ENCODE peak calls at places on chromosomes 2 and 18, in five cellular contexts. V is neural progenitor cell, T is SK-N-SH, K is keratinocyte, A is DND-41. J is an unnamed sample.

GRCh38 chr2:118102433-118103082 is 14.3 kb downstream of the INSIG2 start:
- DNase-seq in V (no peak), T (no peak), K (no peak), A (no peak), J (no peak)

GRCh38 chr2:166972002-166972401 is 83.7 kb downstream of the XIRP2 start:
- DNase-seq in V (no peak), T (no peak), K (no peak), A (no peak), J (no peak)

GRCh38 chr2:10097352-10098148 is 17.3 kb upstream of the CYS1 start:
- DNase-seq in V (peak; percentile 85), T (peak; percentile 91), K (no peak), A (peak; percentile 46), J (peak; percentile 85)

GRCh38 chr2:13968811-13969210 is 663.7 kb upstream of the LRATD1 start:
- DNase-seq in V (no peak), T (no peak), K (no peak), A (no peak), J (no peak)

GRCh38 chr18:80126797-80127196 is 17.7 kb downstream of the ADNP2 start:
- DNase-seq in V (no peak), T (no peak), K (no peak), A (no peak), J (no peak)

GRCh38 chr2:114729025-114729424 is 286.6 kb downstream of the DPP10 start:
- DNase-seq in V (peak; percentile 20), T (no peak), K (no peak), A (no peak), J (no peak)

GRCh38 chr2:218429951-218430692 is 11.2 kb downstream of the VIL1 start:
- DNase-seq in V (no peak), T (peak; percentile 50), K (no peak), A (no peak), J (peak; percentile 41)

GRCh38 chr2:238949710-238950345 is 101.9 kb downstream of the TWIST2 start:
- DNase-seq in V (no peak), T (no peak), K (no peak), A (no peak), J (no peak)

GRCh38 chr2:68993660-68994059 is 19.2 kb downstream of the GKN1 start:
- DNase-seq in V (peak; percentile 10), T (no peak), K (no peak), A (no peak), J (no peak)

GRCh38 chr2:96359310-96359709 is 23.7 kb downstream of the NCAPH start:
- DNase-seq in V (no peak), T (peak; percentile 39), K (no peak), A (peak; percentile 47), J (no peak)

GRCh38 chr2:15943378-15943851 is 3.1 kb downstream of the MYCN start:
- DNase-seq in V (peak; percentile 85), T (peak; percentile 94), K (no peak), A (no peak), J (no peak)

GRCh38 chr2:142741764-142742269 is 135.6 kb upstream of the KYNU start:
- DNase-seq in V (no peak), T (no peak), K (no peak), A (no peak), J (no peak)

GRCh38 chr2:27582129-27582694 is 630 bp upstream of the ZNF512 start:
- DNase-seq in V (peak; percentile 9), T (no peak), K (no peak), A (no peak), J (peak; percentile 59)

GRCh38 chr2:56705713-56706112 is 521.9 kb downstream of the CCDC85A start:
- DNase-seq in V (no peak), T (no peak), K (peak; percentile 45), A (no peak), J (no peak)

GRCh38 chr2:11307764-11308415 is 36.5 kb downstream of the ROCK2 start:
- DNase-seq in V (no peak), T (no peak), K (no peak), A (no peak), J (peak; percentile 64)

GRCh38 chr18:3593381-3593903 is 143.5 kb downstream of the TGIF1 start:
- DNase-seq in V (peak; percentile 84), T (peak; percentile 68), K (peak; percentile 86), A (no peak), J (no peak)

GRCh38 chr2:127740665-127741287 is 39.5 kb downstream of the SFT2D3 start:
- DNase-seq in V (no peak), T (no peak), K (no peak), A (no peak), J (no peak)

GRCh38 chr2:37560863-37561614 is 110.4 kb downstream of the CDC42EP3 start:
- DNase-seq in V (no peak), T (no peak), K (no peak), A (no peak), J (no peak)

GRCh38 chr18:64037812-64038414 is 68.0 kb downstream of the SERPINB8 start:
- DNase-seq in V (peak; percentile 62), T (peak; percentile 70), K (no peak), A (no peak), J (no peak)

GRCh38 chr2:127658641-127659407 is 12.9 kb downstream of the GPR17 start:
- DNase-seq in V (no peak), T (no peak), K (no peak), A (no peak), J (peak; percentile 61)

GRCh38 chr18:59249186-59249774 is 24.0 kb downstream of the RAX start:
- DNase-seq in V (peak; percentile 78), T (peak; percentile 76), K (peak; percentile 21), A (peak; percentile 39), J (no peak)

GRCh38 chr18:24271381-24272331 is 126.0 kb downstream of the OSBPL1A start:
- DNase-seq in V (peak; percentile 95), T (peak; percentile 89), K (no peak), A (no peak), J (peak; percentile 92)

GRCh38 chr2:67846341-67847070 is 216.3 kb downstream of the C1D start:
- DNase-seq in V (peak; percentile 84), T (peak; percentile 49), K (peak; percentile 73), A (peak; percentile 46), J (peak; percentile 90)

GRCh38 chr2:42324244-42324643 is 36.8 kb downstream of the COX7A2L start:
- DNase-seq in V (no peak), T (no peak), K (no peak), A (no peak), J (no peak)

GRCh38 chr2:235639387-235639786 is 145.5 kb downstream of the AGAP1 start:
- DNase-seq in V (no peak), T (peak; percentile 73), K (no peak), A (no peak), J (no peak)

GRCh38 chr2:45173513-45173912 is 164.3 kb upstream of the SIX2 start:
- DNase-seq in V (no peak), T (no peak), K (peak; percentile 25), A (no peak), J (no peak)

GRCh38 chr18:53567935-53568574 is 656.4 kb downstream of the MBD2 start:
- DNase-seq in V (peak; percentile 57), T (peak; percentile 39), K (no peak), A (peak; percentile 4), J (no peak)

GRCh38 chr2:144515694-144516416 is 4.1 kb downstream of the ZEB2 start:
- DNase-seq in V (peak; percentile 66), T (peak; percentile 76), K (no peak), A (peak; percentile 32), J (peak; percentile 79)

GRCh38 chr2:129009555-129010146 is 691.0 kb upstream of the HS6ST1 start:
- DNase-seq in V (no peak), T (no peak), K (no peak), A (no peak), J (no peak)

GRCh38 chr2:3535794-3536681 is 16.7 kb upstream of the ADI1 start:
- DNase-seq in V (no peak), T (peak; percentile 37), K (peak; percentile 26), A (no peak), J (peak; percentile 95)

GRCh38 chr2:219498280-219499057 is at the start of gene GMPPA:
- DNase-seq in V (peak; percentile 98), T (peak; percentile 93), K (peak; percentile 97), A (peak; percentile 97), J (peak; percentile 98)

GRCh38 chr2:219497495-219498279 is 1.0 kb upstream of the GMPPA start:
- DNase-seq in V (peak; percentile 76), T (peak; percentile 94), K (no peak), A (peak; percentile 13), J (peak; percentile 96)

GRCh38 chr2:219495531-219496122 is 3.1 kb upstream of the GMPPA start:
- DNase-seq in V (peak; percentile 86), T (peak; percentile 88), K (no peak), A (peak; percentile 69), J (no peak)

GRCh38 chr2:219496247-219496646 is 2.4 kb upstream of the GMPPA start:
- DNase-seq in V (no peak), T (no peak), K (no peak), A (no peak), J (no peak)

DNA sequence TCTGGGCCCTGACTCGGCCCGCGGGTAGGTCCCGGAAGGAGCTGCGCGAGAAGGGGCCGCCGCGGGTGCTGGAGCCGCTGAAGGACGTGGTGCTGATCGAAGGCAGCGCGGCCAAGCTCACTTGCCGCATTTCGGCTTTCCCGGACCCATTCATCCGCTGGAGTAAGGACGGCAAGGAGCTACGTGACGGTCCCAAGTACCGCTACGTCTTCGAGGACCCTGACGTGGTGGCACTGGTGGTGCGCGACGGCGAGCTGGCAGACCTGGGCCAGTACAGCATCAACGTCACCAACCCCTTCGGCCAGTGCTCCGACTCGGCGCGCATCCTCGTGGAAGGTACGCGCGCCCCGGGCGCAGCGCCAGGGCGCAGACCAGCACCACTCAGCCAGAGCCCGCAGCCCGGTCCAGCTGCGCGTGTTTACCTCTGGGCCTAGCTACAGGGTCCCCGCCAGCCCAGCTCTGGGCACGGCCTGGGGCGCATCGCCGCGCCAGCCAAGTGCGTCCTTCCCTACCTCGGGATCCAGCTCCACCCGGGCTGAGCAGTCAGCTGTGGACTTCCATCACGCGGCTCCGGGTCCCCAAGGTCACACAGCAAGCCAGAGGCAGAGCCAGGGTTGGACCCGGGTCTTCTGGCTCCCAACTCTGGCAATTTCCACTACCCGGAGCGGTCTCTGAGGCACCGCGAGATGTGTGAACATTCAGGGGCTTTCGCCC is 1.8 kb upstream of the GMPPA start:
- DNase-seq in V (peak; percentile 48), T (no peak), K (no peak), A (no peak), J (no peak)
- H3K9ac ChIP-seq in V (no peak overlapping the region), T (no peak overlapping the region), K (no peak overlapping the region), A (no peak overlapping the region), J (peak overlapping the region; percentile 99)

GRCh38 chr2:97926936-97927335 is 68.8 kb downstream of the TMEM131 start:
- DNase-seq in V (no peak), T (no peak), K (no peak), A (no peak), J (no peak)
- H3K27ac ChIP-seq in V (no peak overlapping the region), T (no peak overlapping the region), K (no peak overlapping the region), A (no peak overlapping the region), J (no peak overlapping the region)

DNA sequence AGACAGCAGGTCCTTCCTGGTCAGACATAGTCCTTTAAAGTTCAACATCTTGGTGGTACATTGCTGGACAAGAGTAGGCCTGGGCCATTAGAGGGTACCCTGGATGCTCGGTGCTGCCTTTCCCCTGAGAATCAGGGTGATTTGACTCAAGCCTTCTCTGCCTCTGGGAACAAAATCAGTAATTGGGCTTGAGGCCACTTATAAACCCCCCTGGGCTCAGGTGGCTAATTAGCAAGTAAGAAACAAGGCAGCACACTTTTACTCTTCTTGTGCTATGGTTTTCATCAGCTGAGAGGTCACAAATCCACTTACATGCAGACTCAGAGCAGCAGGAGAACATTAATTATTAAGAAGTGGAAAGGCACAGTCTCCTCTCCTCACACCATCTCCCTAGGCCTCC is 29.9 kb upstream of the CASP10 start:
- DNase-seq in V (no peak), T (no peak), K (no peak), A (no peak), J (no peak)
- H3K9ac ChIP-seq in V (no peak overlapping the region), T (peak overlapping the region; percentile 88), K (no peak overlapping the region), A (no peak overlapping the region), J (no peak overlapping the region)

GRCh38 chr2:230732914-230733401 is 20.3 kb downstream of the CAB39 start:
- DNase-seq in V (no peak), T (no peak), K (no peak), A (no peak), J (no peak)
- H3K27ac ChIP-seq in V (no peak overlapping the region), T (no peak overlapping the region), K (no peak overlapping the region), A (no peak overlapping the region), J (no peak overlapping the region)